ENCODE peak calls at places on chromosomes 1 and 21, in ten cellular contexts. Y is IMR-90, H is fibroblast of lung, S is transverse colon, M is esophagus muscularis mucosa, Z is ovary, W is cardiac muscle cell, K is NT2/D1, R is Karpas-422, O is A673. D is an unnamed sample.

GRCh38 chr1:205810448-205811157 is 2.4 kb downstream of the SLC41A1 start:
- DNase-seq in Z (no peak), M (no peak), S (no peak), O (peak; percentile 47), H (no peak), K (no peak), Y (no peak), R (no peak), W (peak; percentile 43), D (no peak)

GRCh38 chr1:226674892-226675719 is 64.0 kb downstream of the ITPKB start:
- DNase-seq in K (no peak), R (peak; percentile 98), Z (peak; percentile 21), W (peak; percentile 41), S (peak; percentile 67), M (no peak), Y (no peak), H (peak; percentile 25), O (no peak), D (no peak)

GRCh38 chr1:25131794-25132193 is 100.5 kb downstream of the SYF2 start:
- DNase-seq in M (no peak), K (no peak), Z (no peak), O (no peak), R (no peak), Y (no peak), H (no peak), W (no peak), S (no peak), D (no peak)

GRCh38 chr1:108722292-108722691 is 9.6 kb downstream of the FNDC7 start:
- DNase-seq in Y (peak; percentile 77), M (no peak), K (no peak), R (no peak), W (peak; percentile 14), Z (no peak), H (peak; percentile 42), O (no peak), S (no peak), D (no peak)

GRCh38 chr1:185567006-185567405 is 167.2 kb upstream of the HMCN1 start:
- DNase-seq in M (no peak), Y (peak; percentile 58), H (no peak), S (no peak), O (peak; percentile 45), W (peak; percentile 79), R (peak; percentile 71), K (no peak), Z (no peak), D (no peak)

GRCh38 chr1:28062806-28063205 is 25.6 kb downstream of the EYA3 start:
- DNase-seq in W (peak; percentile 56), O (peak; percentile 48), M (no peak), K (no peak), H (no peak), Y (no peak), R (no peak), S (no peak), Z (no peak), D (peak; percentile 5)

GRCh38 chr1:23478896-23479790 is 4.8 kb downstream of the ASAP3 start:
- DNase-seq in H (peak; percentile 91), Z (peak; percentile 66), O (no peak), M (no peak), K (no peak), R (peak; percentile 20), Y (peak; percentile 72), S (peak; percentile 38), W (peak; percentile 87), D (peak; percentile 42)

GRCh38 chr21:16426936-16427335 is 697.2 kb downstream of the USP25 start:
- DNase-seq in S (no peak), H (no peak), R (no peak), O (no peak), K (no peak), Y (no peak), M (no peak), W (no peak), Z (no peak), D (no peak)

GRCh38 chr1:168089326-168089978 is 47.3 kb downstream of the GPR161 start:
- DNase-seq in O (no peak), R (no peak), K (no peak), Y (no peak), H (no peak), Z (no peak), M (peak; percentile 86), W (no peak), S (peak; percentile 81), D (peak; percentile 51)

GRCh38 chr1:55951291-55951690 is 628.1 kb downstream of the PLPP3 start:
- DNase-seq in H (peak; percentile 8), K (no peak), Y (no peak), S (no peak), O (no peak), Z (no peak), W (no peak), M (no peak), R (no peak), D (no peak)

GRCh38 chr1:110634455-110635281 is 28.5 kb upstream of the KCNA2 start:
- DNase-seq in Y (peak; percentile 76), K (no peak), W (peak; percentile 90), O (peak; percentile 76), H (peak; percentile 95), M (peak; percentile 88), Z (peak; percentile 85), S (peak; percentile 78), R (no peak), D (peak; percentile 88)

GRCh38 chr1:41673355-41673754 is 188.9 kb upstream of the EDN2 start:
- DNase-seq in H (peak; percentile 58), Z (no peak), S (no peak), Y (peak; percentile 64), M (no peak), O (no peak), W (peak; percentile 58), K (no peak), R (peak; percentile 59), D (no peak)

GRCh38 chr1:44672254-44672955 is 1.9 kb downstream of the TMEM53 start:
- DNase-seq in K (peak; percentile 84), W (peak; percentile 27), Y (peak; percentile 44), R (peak; percentile 57), Z (no peak), S (no peak), O (no peak), M (no peak), H (peak; percentile 40), D (peak; percentile 65)

GRCh38 chr1:154265586-154265985 is 6.8 kb upstream of the HAX1 start:
- DNase-seq in H (no peak), W (no peak), O (no peak), R (no peak), S (no peak), K (no peak), Z (no peak), Y (no peak), M (no peak), D (no peak)
- H3K4me3 ChIP-seq in H (no peak overlapping the region), W (no peak overlapping the region), O (no peak overlapping the region), R (no peak overlapping the region), S (no peak overlapping the region), K (no peak overlapping the region), Z (no peak overlapping the region), Y (no peak overlapping the region), M (no peak overlapping the region), D (no peak overlapping the region)

GRCh38 chr21:35050348-35051286 is 1.5 kb upstream of the RUNX1 start:
- DNase-seq in W (no peak), H (no peak), Z (no peak), S (no peak), M (peak; percentile 66), Y (peak; percentile 70), O (no peak), R (peak; percentile 49), K (no peak), D (no peak)

GRCh38 chr21:35053356-35054096 is 4.4 kb upstream of the RUNX1 start:
- DNase-seq in M (peak; percentile 80), H (no peak), K (no peak), Y (no peak), S (no peak), Z (no peak), W (no peak), O (no peak), R (no peak), D (no peak)

GRCh38 chr21:35052786-35053185 is 3.7 kb upstream of the RUNX1 start:
- DNase-seq in Z (no peak), Y (no peak), S (no peak), K (no peak), M (no peak), W (no peak), R (no peak), H (no peak), O (no peak), D (no peak)

GRCh38 chr21:35048706-35049617 is at the start of gene RUNX1:
- DNase-seq in H (peak; percentile 79), R (peak; percentile 91), O (no peak), K (no peak), W (peak; percentile 75), Z (no peak), Y (peak; percentile 56), S (peak; percentile 63), M (peak; percentile 91), D (peak; percentile 82)

DNA sequence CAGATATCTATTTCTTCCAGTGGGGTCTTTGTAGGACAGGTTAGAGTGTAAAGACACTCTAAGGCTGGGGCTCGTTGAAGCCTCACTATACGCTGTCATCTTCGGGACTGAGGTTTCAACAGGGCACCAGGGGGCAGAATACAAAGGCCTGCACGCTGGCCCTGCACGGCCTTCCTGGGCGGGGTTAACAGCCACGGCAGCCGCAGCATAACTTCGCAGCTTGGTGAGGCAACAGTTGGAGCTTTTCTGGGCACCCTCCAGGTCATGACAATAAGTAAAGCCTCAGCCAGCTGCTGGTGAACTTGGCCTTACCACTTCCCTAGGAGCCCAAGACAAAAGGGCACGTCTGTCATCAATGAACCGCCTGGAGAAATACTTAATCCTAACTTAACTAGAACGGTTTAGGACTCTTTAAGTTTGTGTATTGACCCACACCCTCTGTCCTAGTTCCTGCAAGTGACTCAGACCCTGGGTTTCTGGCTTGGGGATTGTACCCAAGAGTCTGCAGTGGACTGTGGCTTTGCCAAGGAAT is 2.3 kb upstream of the RUNX1 start:
- DNase-seq in W (peak; percentile 95), Y (peak; percentile 80), Z (no peak), K (peak; percentile 70), O (peak; percentile 16), S (peak; percentile 89), M (peak; percentile 92), H (peak; percentile 95), R (peak; percentile 92), D (peak; percentile 97)
- H3K36me3 ChIP-seq in W (no peaks in the 10 kb centered on the region), Y (no peaks in the 10 kb centered on the region), Z (no peaks in the 10 kb centered on the region), K (no peaks in the 10 kb centered on the region), O (no peaks in the 10 kb centered on the region), S (no peaks in the 10 kb centered on the region), M (no peaks in the 10 kb centered on the region), H (no peaks in the 10 kb centered on the region), R (peaks cover under 1% of the 10 kb centered on the region), D (no peaks in the 10 kb centered on the region)

DNA sequence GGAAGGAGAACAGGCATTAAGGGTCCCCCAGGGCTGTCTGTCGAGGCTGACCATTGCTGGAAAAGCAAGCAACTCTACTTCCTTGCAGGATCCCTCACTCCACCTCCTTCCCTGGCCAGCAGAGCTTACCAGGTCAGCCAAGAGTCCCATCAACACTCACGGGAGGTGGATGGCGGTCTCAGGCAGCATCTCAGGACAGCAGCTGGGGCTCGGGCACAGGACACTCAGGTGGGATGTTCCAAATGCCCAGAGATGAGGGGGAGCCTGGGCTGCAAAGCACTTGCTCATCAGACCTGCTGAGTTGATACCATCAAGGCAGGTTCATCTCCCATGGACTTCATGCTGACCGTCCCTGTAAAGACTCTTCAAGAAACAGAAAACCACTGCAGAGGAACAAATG is 559.8 kb downstream of the NPHP4 start:
- DNase-seq in Z (no peak), W (no peak), Y (no peak), O (no peak), R (no peak), M (no peak), H (no peak), S (no peak), K (no peak), D (no peak)
- H3K27me3 ChIP-seq in Z (no peaks in the 10 kb centered on the region), W (no peaks in the 10 kb centered on the region), Y (no peaks in the 10 kb centered on the region), O (peaks cover 35% of the 10 kb centered on the region), R (no peaks in the 10 kb centered on the region), M (no peaks in the 10 kb centered on the region), H (no peaks in the 10 kb centered on the region), S (peaks cover 43% of the 10 kb centered on the region), K (no peaks in the 10 kb centered on the region), D (peaks cover 10% of the 10 kb centered on the region)

GRCh38 chr1:229183583-229183982 is 87.3 kb upstream of the RAB4A start:
- DNase-seq in O (no peak), R (no peak), W (no peak), K (no peak), Z (no peak), H (no peak), S (no peak), Y (no peak), M (no peak), D (no peak)
- H3K4me3 ChIP-seq in O (no peak overlapping the region), R (no peak overlapping the region), W (no peak overlapping the region), K (no peak overlapping the region), Z (no peak overlapping the region), H (no peak overlapping the region), S (no peak overlapping the region), Y (no peak overlapping the region), M (no peak overlapping the region), D (no peak overlapping the region)